ENCODE peak calls at places on chromosomes 5 and 9, in ten cellular contexts. B, K, U, X, O, T, S, G, R and A are unnamed samples.
A peak's percentile ranks its signal among the peaks of the same experiment; 100 is the strongest.

GRCh38 chr9:19156026-19156474 is 28.8 kb upstream of the PLIN2 start:
- DNase-seq in B (no peak), K (no peak), U (no peak), X (no peak), O (no peak), T (no peak), S (no peak), G (no peak), R (no peak), A (no peak)

GRCh38 chr9:15271403-15271802 is 35.6 kb downstream of the TTC39B start:
- DNase-seq in B (peak; percentile 59), K (no peak), U (no peak), X (no peak), O (no peak), T (no peak), S (no peak), G (no peak), R (no peak), A (no peak)

GRCh38 chr5:52779213-52779612 is 8.5 kb upstream of the ITGA1 start:
- DNase-seq in B (no peak), K (no peak), U (no peak), X (no peak), O (no peak), T (no peak), S (no peak), G (no peak), R (no peak), A (no peak)

GRCh38 chr5:103908327-103909099 is 345.9 kb upstream of the NUDT12 start:
- DNase-seq in B (peak; percentile 44), K (no peak), U (no peak), X (no peak), O (no peak), T (no peak), S (no peak), G (no peak), R (no peak), A (no peak)

GRCh38 chr5:115855959-115856358 is 14.2 kb downstream of the AP3S1 start:
- DNase-seq in B (no peak), K (no peak), U (no peak), X (no peak), O (no peak), T (no peak), S (no peak), G (no peak), R (no peak), A (no peak)

GRCh38 chr5:39109616-39110015 is 35.4 kb upstream of the RICTOR start:
- DNase-seq in B (no peak), K (no peak), U (no peak), X (peak; percentile 3), O (no peak), T (no peak), S (no peak), G (no peak), R (no peak), A (no peak)

GRCh38 chr5:159581502-159582249 is 251.4 kb upstream of the IL12B start:
- DNase-seq in B (peak; percentile 76), K (peak; percentile 8), U (no peak), X (no peak), O (no peak), T (no peak), S (no peak), G (no peak), R (no peak), A (no peak)

GRCh38 chr5:136194611-136195010 is 1.6 kb upstream of the SMIM32 start:
- DNase-seq in B (peak; percentile 43), K (no peak), U (no peak), X (no peak), O (no peak), T (no peak), S (no peak), G (no peak), R (no peak), A (no peak)

GRCh38 chr5:36656556-36656955 is 50.1 kb downstream of the SLC1A3 start:
- DNase-seq in B (no peak), K (no peak), U (no peak), X (no peak), O (no peak), T (no peak), S (no peak), G (no peak), R (no peak), A (no peak)

GRCh38 chr5:133967715-133968056 is 739 bp downstream of the C5orf15 start:
- DNase-seq in B (no peak), K (no peak), U (no peak), X (no peak), O (no peak), T (no peak), S (no peak), G (no peak), R (no peak), A (peak; percentile 28)

GRCh38 chr5:33601881-33602280 is 161.1 kb downstream of the TARS1 start:
- DNase-seq in B (peak; percentile 60), K (no peak), U (no peak), X (no peak), O (no peak), T (no peak), S (no peak), G (no peak), R (no peak), A (no peak)

GRCh38 chr5:168317521-168318147 is 26.2 kb downstream of the WWC1 start:
- DNase-seq in B (no peak), K (peak; percentile 54), U (no peak), X (no peak), O (no peak), T (no peak), S (no peak), G (no peak), R (no peak), A (peak; percentile 44)

GRCh38 chr5:139903805-139904565 is 108.4 kb downstream of the PSD2 start:
- DNase-seq in B (peak; percentile 81), K (no peak), U (peak; percentile 67), X (peak; percentile 80), O (peak; percentile 66), T (peak; percentile 49), S (no peak), G (peak; percentile 68), R (no peak), A (no peak)

GRCh38 chr5:82640901-82641300 is 362.7 kb upstream of the RPS23 start:
- DNase-seq in B (no peak), K (no peak), U (no peak), X (no peak), O (no peak), T (no peak), S (no peak), G (no peak), R (no peak), A (no peak)

GRCh38 chr9:14906654-14907359 is 3.4 kb downstream of the FREM1 start:
- DNase-seq in B (no peak), K (no peak), U (no peak), X (no peak), O (no peak), T (no peak), S (no peak), G (no peak), R (no peak), A (no peak)

GRCh38 chr5:87413116-87413645 is 451 bp upstream of the CCNH start:
- DNase-seq in B (no peak), K (no peak), U (no peak), X (no peak), O (peak; percentile 2), T (no peak), S (no peak), G (no peak), R (no peak), A (no peak)

GRCh38 chr5:99156688-99157087 is 227.9 kb upstream of the CHD1 start:
- DNase-seq in B (no peak), K (no peak), U (no peak), X (no peak), O (no peak), T (no peak), S (no peak), G (no peak), R (no peak), A (no peak)

GRCh38 chr5:177545487-177546261 is 8.7 kb downstream of the FAM193B start:
- DNase-seq in B (no peak), K (no peak), U (no peak), X (no peak), O (no peak), T (no peak), S (no peak), G (no peak), R (no peak), A (peak; percentile 51)

GRCh38 chr9:69975681-69976080 is 68.0 kb upstream of the MAMDC2 start:
- DNase-seq in B (no peak), K (no peak), U (no peak), X (no peak), O (no peak), T (no peak), S (no peak), G (no peak), R (no peak), A (no peak)

GRCh38 chr5:143582176-143582575 is 178.7 kb upstream of the NR3C1 start:
- DNase-seq in B (no peak), K (no peak), U (no peak), X (no peak), O (no peak), T (no peak), S (no peak), G (no peak), R (no peak), A (no peak)

GRCh38 chr5:80406980-80407734 is 707 bp upstream of the ZFYVE16 start:
- DNase-seq in B (peak; percentile 42), K (no peak), U (no peak), X (no peak), O (no peak), T (no peak), S (no peak), G (no peak), R (peak; percentile 18), A (no peak)

GRCh38 chr9:27247756-27248155 is 49.2 kb downstream of the EQTN start:
- DNase-seq in B (peak; percentile 80), K (no peak), U (peak; percentile 47), X (no peak), O (peak; percentile 35), T (no peak), S (no peak), G (no peak), R (peak; percentile 25), A (peak; percentile 55)

GRCh38 chr5:116482394-116482793 is 92.2 kb downstream of the SEMA6A start:
- DNase-seq in B (no peak), K (no peak), U (no peak), X (no peak), O (no peak), T (no peak), S (no peak), G (no peak), R (no peak), A (no peak)

GRCh38 chr5:77209495-77210090 is 887 bp upstream of the PDE8B start:
- DNase-seq in B (no peak), K (no peak), U (no peak), X (no peak), O (peak; percentile 22), T (no peak), S (no peak), G (no peak), R (no peak), A (no peak)

GRCh38 chr5:41071975-41072374 is 833 bp upstream of the MROH2B start:
- DNase-seq in B (no peak), K (no peak), U (no peak), X (no peak), O (no peak), T (no peak), S (no peak), G (no peak), R (no peak), A (no peak)

GRCh38 chr5:16626696-16627264 is 10.0 kb upstream of the RETREG1 start:
- DNase-seq in B (no peak), K (no peak), U (no peak), X (no peak), O (no peak), T (no peak), S (no peak), G (no peak), R (no peak), A (no peak)

GRCh38 chr5:5339257-5339656 is 83.2 kb upstream of the ICE1 start:
- DNase-seq in B (no peak), K (no peak), U (no peak), X (no peak), O (no peak), T (no peak), S (no peak), G (no peak), R (no peak), A (no peak)

GRCh38 chr5:172567843-172568242 is 73.2 kb upstream of the NEURL1B start:
- DNase-seq in B (no peak), K (no peak), U (no peak), X (no peak), O (no peak), T (no peak), S (no peak), G (no peak), R (no peak), A (no peak)